ENCODE peak calls at places on chromosomes 4 and X, in seven cellular contexts. A is fibroblast of the aortic adventitia; Y is NCI-H2081; X is epithelial cell of esophagus; D is DMS 273 treated with DMSO at 0.1 percent for 48 hours; K is foreskin melanocyte; P is activated CD4-positive, alpha-beta T cell treated with anti-CD3 and anti-CD28 coated beads for 36 hours. E is an unnamed sample.

GRCh38 chr4:121380448-121381147 is at the start of gene QRFPR:
- DNase-seq in A (no peak), Y (no peak), X (peak; percentile 66), D (no peak), K (no peak), P (peak; percentile 44), E (no peak)

GRCh38 chrX:112819013-112819635 is 21.5 kb downstream of the AMOT start:
- DNase-seq in A (peak; percentile 82), Y (no peak), X (peak; percentile 9), D (no peak), K (no peak), P (peak; percentile 3), E (peak; percentile 59)

GRCh38 chr4:176409627-176410026 is 89.9 kb downstream of the SPCS3 start:
- DNase-seq in A (peak; percentile 13), Y (no peak), X (no peak), D (no peak), K (peak; percentile 46), P (no peak), E (peak; percentile 52)

GRCh38 chr4:52572936-52573485 is 86.1 kb downstream of the USP46 start:
- DNase-seq in A (peak; percentile 78), Y (no peak), X (peak; percentile 73), D (no peak), K (peak; percentile 44), P (no peak), E (peak; percentile 74)

GRCh38 chr4:113181289-113182007 is 132.0 kb downstream of the ANK2 start:
- DNase-seq in A (no peak), Y (no peak), X (peak; percentile 11), D (no peak), K (no peak), P (no peak), E (no peak)

GRCh38 chr4:79338148-79338547 is 12.3 kb upstream of the NAA11 start:
- DNase-seq in A (no peak), Y (no peak), X (no peak), D (no peak), K (no peak), P (no peak), E (no peak)

GRCh38 chr4:2800691-2801596 is 8.1 kb downstream of the SH3BP2 start:
- DNase-seq in A (peak; percentile 61), Y (no peak), X (no peak), D (no peak), K (no peak), P (peak; percentile 70), E (peak; percentile 41)

GRCh38 chr4:81470456-81471327 is 1.0 kb downstream of the RASGEF1B start:
- DNase-seq in A (no peak), Y (no peak), X (peak; percentile 43), D (no peak), K (no peak), P (peak; percentile 65), E (peak; percentile 16)

GRCh38 chrX:2266445-2267349 is 234.1 kb downstream of the DHRSX start:
- DNase-seq in A (no peak), Y (no peak), X (no peak), D (no peak), K (no peak), P (no peak), E (no peak)

GRCh38 chrX:45138525-45138924 is 62.2 kb downstream of the DIPK2B start:
- DNase-seq in A (no peak), Y (no peak), X (no peak), D (no peak), K (no peak), P (peak; percentile 6), E (no peak)

GRCh38 chr4:119310826-119311225 is 11.1 kb downstream of the FABP2 start:
- DNase-seq in A (no peak), Y (no peak), X (no peak), D (no peak), K (no peak), P (no peak), E (no peak)

GRCh38 chrX:28946846-28947245 is 359.6 kb downstream of the IL1RAPL1 start:
- DNase-seq in A (peak; percentile 3), Y (no peak), X (no peak), D (no peak), K (no peak), P (no peak), E (no peak)

GRCh38 chr4:152634110-152634760 is 45.6 kb downstream of the TMEM154 start:
- DNase-seq in A (peak; percentile 53), Y (no peak), X (peak; percentile 90), D (no peak), K (peak; percentile 63), P (no peak), E (peak; percentile 41)

GRCh38 chrX:20026278-20026677 is 35.4 kb upstream of the BCLAF3 start:
- DNase-seq in A (peak; percentile 35), Y (no peak), X (peak; percentile 30), D (no peak), K (peak; percentile 3), P (no peak), E (peak; percentile 15)

GRCh38 chrX:150477364-150477763 is 91.1 kb upstream of the MTM1 start:
- DNase-seq in A (no peak), Y (no peak), X (no peak), D (no peak), K (no peak), P (no peak), E (no peak)

GRCh38 chrX:94097852-94098251 is 423.8 kb downstream of the FAM133A start:
- DNase-seq in A (no peak), Y (no peak), X (peak; percentile 0), D (no peak), K (no peak), P (no peak), E (no peak)

GRCh38 chr4:87884976-87885574 is 52.3 kb downstream of the MEPE start:
- DNase-seq in A (no peak), Y (no peak), X (no peak), D (no peak), K (peak; percentile 54), P (no peak), E (no peak)

GRCh38 chr4:36326610-36327009 is 45.2 kb downstream of the DTHD1 start:
- DNase-seq in A (no peak), Y (no peak), X (peak; percentile 58), D (no peak), K (no peak), P (no peak), E (no peak)

GRCh38 chr4:113289736-113290135 is 240.3 kb downstream of the ANK2 start:
- DNase-seq in A (peak; percentile 77), Y (no peak), X (no peak), D (no peak), K (no peak), P (no peak), E (peak; percentile 65)

GRCh38 chrX:26651755-26652154 is 435.8 kb downstream of the MAGEB5 start:
- DNase-seq in A (no peak), Y (no peak), X (peak; percentile 2), D (no peak), K (no peak), P (peak; percentile 3), E (no peak)

GRCh38 chr4:140930556-140930955 is 174.4 kb upstream of the TBC1D9 start:
- DNase-seq in A (no peak), Y (no peak), X (no peak), D (no peak), K (no peak), P (peak; percentile 10), E (no peak)

GRCh38 chr4:121253961-121254360 is 89.8 kb upstream of the TNIP3 start:
- DNase-seq in A (no peak), Y (no peak), X (no peak), D (no peak), K (no peak), P (no peak), E (no peak)

GRCh38 chrX:21725498-21725897 is 32.4 kb downstream of the SMPX start:
- DNase-seq in A (peak; percentile 40), Y (peak; percentile 25), X (peak; percentile 63), D (no peak), K (no peak), P (no peak), E (peak; percentile 63)

GRCh38 chr4:8710946-8711345 is 118.4 kb downstream of the CPZ start:
- DNase-seq in A (no peak), Y (no peak), X (no peak), D (no peak), K (no peak), P (no peak), E (no peak)

GRCh38 chr4:140363558-140363957 is 9.9 kb upstream of the SCOC start:
- DNase-seq in A (no peak), Y (peak; percentile 55), X (no peak), D (no peak), K (peak; percentile 33), P (no peak), E (no peak)

GRCh38 chr4:5812506-5813229 is 80.2 kb downstream of the CRMP1 start:
- DNase-seq in A (peak; percentile 84), Y (peak; percentile 62), X (peak; percentile 81), D (no peak), K (peak; percentile 55), P (peak; percentile 35), E (peak; percentile 83)

GRCh38 chr4:77956917-77957316 is 94.3 kb downstream of the MRPL1 start:
- DNase-seq in A (no peak), Y (no peak), X (no peak), D (no peak), K (no peak), P (peak; percentile 11), E (no peak)

GRCh38 chr4:75599647-75600046 is 30.7 kb downstream of the CDKL2 start:
- DNase-seq in A (no peak), Y (no peak), X (no peak), D (no peak), K (no peak), P (no peak), E (no peak)

GRCh38 chr4:145324161-145324560 is 143.8 kb upstream of the OTUD4 start:
- DNase-seq in A (no peak), Y (no peak), X (no peak), D (no peak), K (no peak), P (no peak), E (no peak)

GRCh38 chr4:149555146-149555545 is 260.5 kb downstream of the IQCM start:
- DNase-seq in A (no peak), Y (no peak), X (peak; percentile 52), D (no peak), K (peak; percentile 64), P (no peak), E (peak; percentile 6)

GRCh38 chrX:16172391-16172790 is 5.1 kb downstream of the MAGEB17 start:
- DNase-seq in A (no peak), Y (no peak), X (no peak), D (no peak), K (no peak), P (no peak), E (no peak)

GRCh38 chrX:69238960-69239231 is 73.6 kb upstream of the PJA1 start:
- DNase-seq in A (no peak), Y (no peak), X (no peak), D (no peak), K (no peak), P (no peak), E (no peak)

GRCh38 chr4:118772149-118773081 is 63.5 kb downstream of the SEC24D start:
- DNase-seq in A (peak; percentile 79), Y (peak; percentile 12), X (peak; percentile 63), D (peak; percentile 10), K (peak; percentile 38), P (no peak), E (peak; percentile 83)

GRCh38 chrX:84046403-84046984 is 141.5 kb downstream of the RPS6KA6 start:
- DNase-seq in A (peak; percentile 19), Y (peak; percentile 58), X (peak; percentile 57), D (peak; percentile 16), K (peak; percentile 0), P (peak; percentile 19), E (peak; percentile 41)

GRCh38 chr4:175035907-175036306 is 117.7 kb downstream of the ADAM29 start:
- DNase-seq in A (no peak), Y (no peak), X (no peak), D (no peak), K (no peak), P (no peak), E (peak; percentile 15)

GRCh38 chr4:155005395-155006087 is 202.9 kb upstream of the NPY2R start:
- DNase-seq in A (peak; percentile 80), Y (no peak), X (peak; percentile 25), D (no peak), K (no peak), P (no peak), E (peak; percentile 66)

GRCh38 chrX:37453821-37454220 is 104.7 kb downstream of the PRRG1 start:
- DNase-seq in A (no peak), Y (no peak), X (peak; percentile 54), D (no peak), K (no peak), P (no peak), E (no peak)

GRCh38 chrX:39603291-39603690 is 494.5 kb downstream of the BCOR start:
- DNase-seq in A (no peak), Y (no peak), X (no peak), D (no peak), K (no peak), P (no peak), E (no peak)

E was measured in cardiac fibroblast.